ENCODE peak calls at places on chromosome 4, in ten cellular contexts. H is Daoy; U is substantia nigra; I is NCI-H345; L is stimulated activated CD8-positive, alpha-beta memory T cell treated with anti-CD3 and anti-CD28 coated beads, Interleukin-2, amount 100 ng/mL, for 48 hours; V is GM06990; S is amniotic stem cell; R is Kasumi-1; Q is tibial nerve; T is GM20000. D is an unnamed sample.

GRCh38 chr4:29046166-29046565 is 1674.0 kb upstream of the PCDH7 start:
- DNase-seq in H (no peak), U (no peak), I (no peak), L (no peak), V (no peak), S (no peak), R (no peak), Q (no peak), T (no peak), D (no peak)

GRCh38 chr4:80367737-80368136 is 32.2 kb downstream of the CFAP299 start:
- DNase-seq in H (no peak), U (no peak), I (no peak), L (no peak), V (no peak), S (no peak), R (no peak), Q (no peak), T (no peak), D (no peak)

GRCh38 chr4:36281384-36282106 is at the start of gene DTHD1:
- DNase-seq in H (peak), U (no peak), I (no peak), L (no peak), V (no peak), S (no peak), R (no peak), Q (no peak), T (no peak), D (no peak)

GRCh38 chr4:13921805-13922204 is 294.3 kb upstream of the BOD1L1 start:
- DNase-seq in H (peak), U (no peak), I (no peak), L (no peak), V (no peak), S (peak), R (no peak), Q (no peak), T (no peak), D (no peak)

GRCh38 chr4:149823770-149824221 is 8.2 kb upstream of the IQCM start:
- DNase-seq in H (peak), U (no peak), I (no peak), L (no peak), V (no peak), S (peak), R (no peak), Q (no peak), T (no peak), D (no peak)

GRCh38 chr4:32133141-32133540 is 1413.0 kb downstream of the PCDH7 start:
- DNase-seq in H (no peak), U (no peak), I (no peak), L (no peak), V (no peak), S (no peak), R (no peak), Q (no peak), T (no peak), D (no peak)

GRCh38 chr4:139524062-139524631 is 31.9 kb downstream of the SETD7 start:
- DNase-seq in H (no peak), U (no peak), I (no peak), L (no peak), V (no peak), S (no peak), R (no peak), Q (no peak), T (no peak), D (no peak)

GRCh38 chr4:5746250-5746649 is 35.2 kb downstream of the EVC start:
- DNase-seq in H (no peak), U (no peak), I (no peak), L (no peak), V (no peak), S (no peak), R (no peak), Q (no peak), T (no peak), D (no peak)

GRCh38 chr4:107213880-107214279 is 177.8 kb upstream of the DKK2 start:
- DNase-seq in H (no peak), U (no peak), I (no peak), L (no peak), V (no peak), S (no peak), R (no peak), Q (no peak), T (no peak), D (no peak)

GRCh38 chr4:5710962-5711478 is at the start of gene EVC:
- DNase-seq in H (peak), U (no peak), I (no peak), L (no peak), V (peak), S (peak), R (peak), Q (peak), T (peak), D (no peak)

GRCh38 chr4:160880186-160880585 is 1283.6 kb downstream of the FSTL5 start:
- DNase-seq in H (no peak), U (no peak), I (no peak), L (no peak), V (no peak), S (no peak), R (no peak), Q (no peak), T (no peak), D (no peak)

GRCh38 chr4:57607616-57608150 is 497.5 kb upstream of the IGFBP7 start:
- DNase-seq in H (no peak), U (no peak), I (no peak), L (no peak), V (no peak), S (no peak), R (no peak), Q (no peak), T (no peak), D (no peak)

GRCh38 chr4:102627831-102628523 is 126.8 kb downstream of the NFKB1 start:
- DNase-seq in H (peak), U (no peak), I (no peak), L (no peak), V (no peak), S (no peak), R (no peak), Q (no peak), T (peak), D (no peak)

GRCh38 chr4:102869569-102870227 is 906 bp downstream of the CISD2 start:
- DNase-seq in H (no peak), U (no peak), I (no peak), L (peak), V (no peak), S (no peak), R (peak), Q (peak), T (peak), D (peak)

GRCh38 chr4:110061101-110061500 is 137.3 kb downstream of the ELOVL6 start:
- DNase-seq in H (no peak), U (no peak), I (no peak), L (no peak), V (no peak), S (no peak), R (no peak), Q (no peak), T (no peak), D (no peak)

GRCh38 chr4:83212041-83212851 is 72.4 kb downstream of the COQ2 start:
- DNase-seq in H (no peak), U (no peak), I (peak), L (no peak), V (peak), S (no peak), R (no peak), Q (no peak), T (no peak), D (peak)